ENCODE peak calls at places on chromosome 15, in nine cellular contexts. V is EH; G is NCI-H2227 treated with DMSO at 0.1 percent for 48 hours; Q is GM03348; R is H1; P is ELF-1; K is ovary; H is vagina; U is activated T-cell treated with anti-CD3 and anti-CD28 coated beads, Interleukin-2, amount 50 U/mL, for 72 hours. W is an unnamed sample.
A peak's percentile ranks its signal among the peaks of the same experiment; 100 is the strongest.

GRCh38 chr15:49135342-49135857 is 20.0 kb downstream of the COPS2 start:
- DNase-seq in U (no peak), G (no peak), H (no peak), Q (no peak), R (no peak), V (no peak), K (no peak), P (no peak), W (no peak)

GRCh38 chr15:25862469-25863066 is 559 bp downstream of the ATP10A start:
- DNase-seq in Q (peak; percentile 46), P (peak; percentile 48), U (peak; percentile 70), V (peak; percentile 49), R (peak; percentile 68), G (no peak), K (no peak), H (no peak), W (no peak)

GRCh38 chr15:54619180-54619579 is 577.6 kb downstream of the RSL24D1 start:
- DNase-seq in R (no peak), H (no peak), G (no peak), K (no peak), U (no peak), P (no peak), V (no peak), Q (no peak), W (no peak)

GRCh38 chr15:65512807-65513416 is 4.6 kb downstream of the DPP8 start:
- DNase-seq in R (no peak), G (no peak), U (no peak), K (peak; percentile 89), V (no peak), H (no peak), P (no peak), Q (peak; percentile 71), W (no peak)

GRCh38 chr15:62900071-62900812 is 142.3 kb upstream of the TPM1 start:
- DNase-seq in K (no peak), H (no peak), G (no peak), P (no peak), U (no peak), V (no peak), R (no peak), Q (no peak), W (no peak)

GRCh38 chr15:78072080-78072892 is 5.2 kb downstream of the TBC1D2B start:
- DNase-seq in Q (peak; percentile 58), U (no peak), K (peak; percentile 64), G (no peak), V (peak; percentile 94), H (no peak), R (no peak), P (no peak), W (no peak)

GRCh38 chr15:48946088-48946839 is 17.5 kb downstream of the SHC4 start:
- DNase-seq in Q (no peak), P (no peak), G (no peak), V (peak; percentile 71), K (no peak), R (no peak), H (no peak), U (no peak), W (no peak)

GRCh38 chr15:37819191-37819590 is 115.2 kb upstream of the TMCO5A start:
- DNase-seq in P (no peak), Q (peak; percentile 62), K (no peak), G (no peak), V (peak; percentile 44), H (no peak), R (no peak), U (no peak), W (no peak)

GRCh38 chr15:70259030-70259424 is 161.3 kb upstream of the TLE3 start:
- DNase-seq in U (no peak), Q (peak; percentile 58), V (peak; percentile 76), H (no peak), G (no peak), K (peak; percentile 69), P (peak; percentile 51), R (no peak), W (no peak)

W was measured in suprapubic skin.